ENCODE peak calls at places on chromosomes 3 and 15, in four cellular contexts. T, D, V and A are unnamed samples.

GRCh38 chr3:175477651-175478224 is 618.6 kb downstream of the NAALADL2 start:
- DNase-seq in T (no peak), D (no peak), V (no peak), A (no peak)

GRCh38 chr3:133592843-133593242 is 19.4 kb downstream of the CDV3 start:
- DNase-seq in T (no peak), D (no peak), V (no peak), A (no peak)

GRCh38 chr15:68347392-68347791 is 69.8 kb downstream of the FEM1B start:
- DNase-seq in T (no peak), D (no peak), V (no peak), A (peak; percentile 52)

GRCh38 chr3:149555941-149556340 is 81.4 kb downstream of the TM4SF4 start:
- DNase-seq in T (no peak), D (no peak), V (no peak), A (peak; percentile 41)

GRCh38 chr3:61743067-61743466 is 181.7 kb downstream of the PTPRG start:
- DNase-seq in T (no peak), D (no peak), V (no peak), A (no peak)

GRCh38 chr3:31959951-31960792 is 20.9 kb downstream of the OSBPL10 start:
- DNase-seq in T (no peak), D (no peak), V (peak; percentile 60), A (peak; percentile 72)

GRCh38 chr3:107987036-107987557 is 103.7 kb downstream of the CD47 start:
- DNase-seq in T (no peak), D (peak; percentile 98), V (no peak), A (peak; percentile 97)

GRCh38 chr3:61865466-61865865 is 304.1 kb downstream of the PTPRG start:
- DNase-seq in T (no peak), D (no peak), V (no peak), A (no peak)

GRCh38 chr15:78906310-78906608 is 33.6 kb downstream of the MORF4L1 start:
- DNase-seq in T (no peak), D (peak; percentile 19), V (no peak), A (peak; percentile 80)

GRCh38 chr3:50651875-50652529 is 22.7 kb upstream of the DOCK3 start:
- DNase-seq in T (no peak), D (no peak), V (no peak), A (no peak)

GRCh38 chr3:78255403-78255802 is 1215.5 kb downstream of the ROBO2 start:
- DNase-seq in T (no peak), D (no peak), V (no peak), A (peak; percentile 74)

GRCh38 chr3:177905173-177905894 is 630.9 kb upstream of the KCNMB2 start:
- DNase-seq in T (no peak), D (peak; percentile 42), V (no peak), A (peak; percentile 99)

GRCh38 chr3:44929782-44930181 is 46.2 kb downstream of the ZDHHC3 start:
- DNase-seq in T (no peak), D (no peak), V (no peak), A (no peak)

GRCh38 chr15:45429974-45430792 is 51.8 kb upstream of the GATM start:
- DNase-seq in T (peak; percentile 21), D (peak; percentile 39), V (peak; percentile 53), A (peak; percentile 55)

GRCh38 chr3:64549869-64550268 is 137.9 kb downstream of the ADAMTS9 start:
- DNase-seq in T (no peak), D (no peak), V (no peak), A (no peak)

GRCh38 chr3:188468672-188469071 is 314.7 kb downstream of the LPP start:
- DNase-seq in T (no peak), D (no peak), V (no peak), A (no peak)

GRCh38 chr15:70596354-70597055 is 166.9 kb downstream of the UACA start:
- DNase-seq in T (no peak), D (peak; percentile 91), V (no peak), A (peak; percentile 83)

GRCh38 chr15:60223161-60223560 is 174.6 kb downstream of the ANXA2 start:
- DNase-seq in T (no peak), D (no peak), V (no peak), A (no peak)

GRCh38 chr3:9946112-9947024 is 5.8 kb downstream of the PRRT3 start:
- DNase-seq in T (peak; percentile 70), D (peak; percentile 79), V (no peak), A (peak; percentile 91)

DNA sequence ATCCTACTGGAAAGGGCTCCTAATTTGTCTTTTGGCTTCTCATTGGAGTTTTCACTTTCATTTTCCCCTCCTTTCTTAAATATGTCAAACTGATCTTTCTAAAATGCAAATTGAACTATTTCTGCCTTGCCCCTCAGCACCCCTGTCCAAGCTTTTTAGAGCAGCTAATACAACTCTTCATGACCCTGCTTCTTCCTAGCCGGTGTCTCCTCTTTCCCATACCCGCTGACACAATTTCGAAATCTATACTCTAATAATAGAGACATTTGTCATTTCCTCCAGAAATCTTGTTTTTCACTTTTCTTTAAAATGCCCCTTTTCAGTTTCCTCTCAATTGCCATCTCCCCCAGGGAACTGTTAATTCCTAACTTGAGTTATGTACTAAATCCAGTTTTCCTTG is 2.9 kb upstream of the EPHA3 start:
- DNase-seq in T (no peak), D (no peak), V (no peak), A (peak; percentile 2)
- H3K4me2 ChIP-seq in T (no peak overlapping the region), D (no peak overlapping the region), V (no peak overlapping the region), A (no peak overlapping the region)

DNA sequence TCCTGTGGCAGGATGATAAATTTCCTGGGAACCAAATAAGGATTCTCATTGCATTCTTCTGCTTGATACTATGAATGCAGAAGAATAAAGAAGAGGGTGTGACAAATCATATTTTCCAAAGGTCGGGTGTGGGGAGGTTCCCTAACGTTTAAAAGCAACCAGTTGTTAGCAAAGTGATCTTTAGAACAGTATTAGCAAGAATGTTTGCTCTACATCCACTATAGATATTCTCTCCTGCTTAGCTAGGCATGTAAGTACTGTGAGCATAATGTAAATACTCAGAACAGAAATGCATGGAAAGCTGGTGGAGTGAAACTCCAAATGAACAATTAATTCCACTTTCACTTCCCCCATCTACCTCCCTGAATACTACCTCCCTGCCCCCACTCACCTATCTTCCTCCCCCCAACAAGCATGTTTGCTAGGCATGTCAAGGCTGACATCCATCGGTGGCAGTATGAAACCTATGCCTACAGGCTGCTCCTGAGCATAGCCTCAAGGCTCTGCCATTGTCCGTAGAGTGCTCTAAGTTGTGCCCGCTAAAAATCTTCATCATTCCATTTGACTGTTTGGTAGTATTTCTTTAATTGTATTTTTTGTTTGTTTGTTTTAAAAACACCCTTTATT is 329.7 kb downstream of the TIGIT start:
- DNase-seq in T (no peak), D (no peak), V (no peak), A (peak; percentile 40)
- H3K79me2 ChIP-seq in T (no peaks in the 10 kb centered on the region), D (no peaks in the 10 kb centered on the region), V (no peaks in the 10 kb centered on the region), A (peaks cover 19% of the 10 kb centered on the region)

DNA sequence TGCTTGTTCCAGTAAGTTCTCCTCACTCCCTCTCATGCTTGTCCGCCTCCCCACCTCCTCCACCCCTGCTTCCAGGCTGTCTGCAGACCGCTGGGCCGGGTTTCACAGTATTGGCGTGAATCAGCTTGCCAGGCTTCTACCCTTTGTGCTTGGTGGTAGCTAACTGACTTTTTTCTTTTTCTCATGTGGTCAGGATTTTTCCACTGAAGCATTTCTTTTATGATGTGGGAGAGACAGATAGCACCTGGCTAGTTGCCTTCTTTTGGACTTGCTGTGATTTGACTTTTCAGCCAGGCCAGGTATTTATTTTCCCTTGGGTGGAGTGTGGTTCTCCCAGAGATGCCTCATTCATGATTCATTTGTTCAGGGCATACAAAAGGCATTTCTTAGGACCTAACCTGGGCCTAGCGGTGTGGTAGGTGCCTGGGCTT is 60.6 kb downstream of the ST6GAL1 start:
- DNase-seq in T (no peak), D (peak; percentile 98), V (no peak), A (peak; percentile 26)
- H3K27ac ChIP-seq in T (no peak overlapping the region), D (peak overlapping the region; percentile 79), V (peak overlapping the region; percentile 98), A (no peak overlapping the region)

DNA sequence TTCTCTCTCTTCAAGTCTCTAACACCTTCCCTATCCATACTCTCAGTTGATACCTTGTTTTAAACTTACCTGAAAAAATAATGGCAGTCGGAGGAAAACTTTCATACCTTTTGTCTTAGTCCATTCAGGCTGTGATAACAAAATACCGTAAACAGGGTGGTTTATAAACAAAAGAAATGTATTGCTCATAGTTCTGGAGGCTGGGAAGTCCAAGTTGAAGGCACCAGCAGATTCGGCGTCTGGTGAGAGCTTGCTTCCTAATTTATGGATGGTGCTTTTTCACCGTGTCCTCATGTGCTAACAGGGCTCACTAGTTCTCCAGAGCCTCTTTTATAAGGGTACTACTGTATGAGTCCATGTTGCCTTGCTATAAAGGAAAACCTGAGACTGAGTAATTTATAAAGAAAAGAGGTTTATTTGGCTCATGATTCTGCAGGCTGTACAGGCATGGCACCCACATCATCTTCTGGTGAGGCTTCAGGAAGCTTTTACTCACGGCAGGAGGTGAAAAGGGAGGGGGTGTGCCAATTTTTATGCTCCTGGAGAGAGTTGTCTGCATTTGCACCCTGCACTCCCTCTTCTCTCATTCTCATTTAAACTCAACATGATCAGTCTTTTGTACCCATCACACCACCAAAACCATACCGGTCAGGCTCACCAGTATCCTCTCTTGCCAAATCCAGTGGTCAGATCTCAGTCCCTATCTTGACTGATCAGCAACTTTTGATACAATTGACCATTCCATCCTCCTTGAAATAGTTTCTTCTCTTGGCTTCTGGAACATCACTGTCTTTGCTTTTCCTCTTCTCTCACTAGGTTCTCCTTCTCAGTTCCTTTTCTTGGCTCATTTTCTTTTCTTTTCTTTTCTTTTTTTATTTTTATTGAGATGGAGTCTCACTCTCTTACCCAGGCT is 21.6 kb downstream of the ST6GAL1 start:
- DNase-seq in T (no peak), D (no peak), V (no peak), A (no peak)
- H3K4me2 ChIP-seq in T (no peak overlapping the region), D (no peak overlapping the region), V (no peak overlapping the region), A (no peak overlapping the region)

GRCh38 chr3:160394009-160394392 is 5.0 kb downstream of the IFT80 start:
- DNase-seq in T (no peak), D (no peak), V (no peak), A (no peak)
- H3K79me2 ChIP-seq in T (no peaks in the 10 kb centered on the region), D (peaks cover 64% of the 10 kb centered on the region), V (peaks cover 46% of the 10 kb centered on the region), A (peaks cover 43% of the 10 kb centered on the region)

GRCh38 chr3:73510298-73510697 is 114.4 kb downstream of the PDZRN3 start:
- DNase-seq in T (no peak), D (no peak), V (no peak), A (no peak)

GRCh38 chr3:73512095-73512494 is 112.6 kb downstream of the PDZRN3 start:
- DNase-seq in T (no peak), D (no peak), V (no peak), A (peak; percentile 76)

GRCh38 chr3:73510784-73511183 is 114.0 kb downstream of the PDZRN3 start:
- DNase-seq in T (no peak), D (no peak), V (no peak), A (no peak)

GRCh38 chr3:73513260-73513659 is 111.5 kb downstream of the PDZRN3 start:
- DNase-seq in T (no peak), D (no peak), V (no peak), A (no peak)

GRCh38 chr3:73511555-73511954 is 113.2 kb downstream of the PDZRN3 start:
- DNase-seq in T (no peak), D (no peak), V (no peak), A (no peak)
- H3K27ac ChIP-seq in T (no peak overlapping the region), D (no peak overlapping the region), V (no peak overlapping the region), A (peak overlapping the region; percentile 71)

GRCh38 chr3:123586966-123587365 is 2.1 kb upstream of the HACD2 start:
- DNase-seq in T (no peak), D (peak; percentile 64), V (no peak), A (no peak)
- H3K4me2 ChIP-seq in T (no peak overlapping the region), D (peak overlapping the region; percentile 66), V (peak overlapping the region; percentile 92), A (peak overlapping the region; percentile 88)